ENCODE peak calls at places on chromosomes 3 and 15, in ten cellular contexts. A, G, K, T, X, Q, C, W, N and U are unnamed samples.
A peak's percentile ranks its signal among the peaks of the same experiment; 100 is the strongest.

GRCh38 chr15:38304486-38304885 is 51.9 kb downstream of the SPRED1 start:
- DNase-seq in C (no peak), N (no peak), X (no peak), T (no peak), W (no peak), Q (no peak), G (peak; percentile 46), K (no peak), A (no peak), U (no peak)

GRCh38 chr3:115692887-115693524 is 69.7 kb downstream of the GAP43 start:
- DNase-seq in G (peak; percentile 62), X (peak; percentile 78), K (peak; percentile 92), T (peak; percentile 83), A (peak; percentile 68), N (peak; percentile 62), W (peak; percentile 77), C (peak; percentile 40), Q (peak; percentile 57), U (peak; percentile 88)

GRCh38 chr3:48345946-48346572 is 12.6 kb upstream of the SPINK8 start:
- DNase-seq in K (no peak), C (no peak), W (no peak), N (no peak), A (no peak), X (no peak), G (no peak), Q (no peak), T (no peak), U (no peak)

GRCh38 chr15:66765478-66766281 is 63.6 kb downstream of the SMAD6 start:
- DNase-seq in Q (peak; percentile 58), A (peak; percentile 81), X (peak; percentile 42), C (no peak), T (no peak), W (peak; percentile 46), K (no peak), G (peak; percentile 67), N (peak; percentile 72), U (no peak)

GRCh38 chr15:78804391-78804792 is 6.9 kb downstream of the ADAMTS7 start:
- DNase-seq in C (no peak), W (no peak), X (no peak), A (no peak), T (no peak), K (no peak), Q (no peak), G (no peak), N (no peak), U (no peak)

GRCh38 chr3:70120360-70120966 is 120.9 kb downstream of the SAMMSON start:
- DNase-seq in N (peak; percentile 66), Q (peak; percentile 54), T (peak; percentile 76), G (peak; percentile 41), C (no peak), W (peak; percentile 60), X (peak; percentile 72), A (peak; percentile 27), K (peak; percentile 87), U (peak; percentile 43)

GRCh38 chr3:156395961-156396700 is 158.8 kb downstream of the SSR3 start:
- DNase-seq in Q (no peak), N (no peak), C (no peak), A (no peak), T (no peak), W (no peak), X (no peak), K (no peak), G (peak; percentile 41), U (no peak)

GRCh38 chr15:48653216-48653615 is 7.7 kb upstream of the FBN1 start:
- DNase-seq in K (no peak), Q (no peak), N (no peak), T (no peak), C (no peak), G (no peak), X (no peak), A (no peak), W (no peak), U (no peak)

GRCh38 chr3:9715764-9716437 is 12.3 kb downstream of the CPNE9 start:
- DNase-seq in T (no peak), N (peak; percentile 74), W (peak; percentile 94), Q (peak; percentile 65), G (peak; percentile 83), X (peak; percentile 93), A (peak; percentile 81), K (peak; percentile 93), C (peak; percentile 67), U (no peak)

GRCh38 chr3:150238995-150239612 is 169.0 kb upstream of the TSC22D2 start:
- DNase-seq in T (no peak), C (no peak), K (no peak), W (no peak), X (no peak), Q (no peak), A (peak; percentile 56), G (no peak), N (no peak), U (no peak)
- TF ChIP-seq CTCF in T (no peak), C (peak; percentile 68), K (no peak), W (peak; percentile 32), X (peak; percentile 22), Q (no peak), A (peak; percentile 87), G (no peak), N (no peak), U (peak; percentile 58)

GRCh38 chr3:105553851-105554250 is 187.1 kb downstream of the ALCAM start:
- DNase-seq in X (peak; percentile 7), Q (no peak), A (no peak), K (no peak), G (peak; percentile 49), W (no peak), C (no peak), T (no peak), N (no peak), U (no peak)
- TF ChIP-seq CTCF in X (no peak), Q (no peak), A (no peak), K (no peak), G (no peak), W (no peak), C (no peak), T (no peak), N (no peak), U (no peak)

GRCh38 chr15:63915209-63915887 is 81.6 kb upstream of the HERC1 start:
- DNase-seq in K (no peak), Q (no peak), N (no peak), T (no peak), X (no peak), G (peak; percentile 11), W (no peak), A (no peak), C (no peak), U (no peak)

GRCh38 chr15:63918317-63918672 is 84.5 kb upstream of the HERC1 start:
- DNase-seq in X (no peak), G (no peak), A (no peak), Q (no peak), K (no peak), T (no peak), C (no peak), N (no peak), W (no peak), U (no peak)

GRCh38 chr15:63913786-63914185 is 80.0 kb upstream of the HERC1 start:
- DNase-seq in N (no peak), G (no peak), A (no peak), W (no peak), C (no peak), Q (no peak), K (no peak), T (no peak), X (no peak), U (no peak)

GRCh38 chr15:63917588-63918316 is 84.0 kb upstream of the HERC1 start:
- DNase-seq in W (no peak), K (no peak), Q (no peak), T (no peak), G (no peak), N (no peak), X (no peak), C (no peak), A (no peak), U (no peak)

GRCh38 chr15:63915888-63916731 is 82.4 kb upstream of the HERC1 start:
- DNase-seq in X (peak; percentile 55), N (no peak), Q (no peak), C (no peak), T (peak; percentile 45), K (no peak), A (no peak), W (peak; percentile 52), G (peak; percentile 51), U (no peak)
- TF ChIP-seq CTCF in X (peak; percentile 63), N (peak; percentile 25), Q (no peak), C (no peak), T (peak; percentile 66), K (no peak), A (peak; percentile 2), W (peak; percentile 41), G (peak; percentile 61), U (peak; percentile 48)

DNA sequence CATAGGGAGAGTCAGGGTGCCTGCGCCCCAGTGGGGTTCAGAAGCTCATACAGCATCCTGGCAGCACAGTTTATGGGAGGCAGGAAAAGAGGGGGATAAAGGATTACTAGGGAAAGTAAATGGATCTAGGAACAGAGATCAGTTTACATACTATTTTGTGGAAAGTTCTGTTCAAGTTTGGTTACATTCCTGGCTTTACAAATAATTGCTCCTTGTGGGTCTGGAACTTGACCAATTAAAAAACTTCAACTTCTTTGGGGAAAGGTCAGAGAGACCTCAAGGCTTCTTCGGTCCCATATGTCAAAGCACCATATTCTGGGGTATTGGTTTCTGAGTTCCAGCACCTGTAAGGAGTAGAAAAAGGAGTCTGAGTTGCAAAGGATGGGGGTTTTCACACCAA is 64.1 kb downstream of the ZDHHC19 start:
- DNase-seq in N (no peak), T (no peak), K (no peak), C (no peak), A (no peak), W (no peak), X (no peak), Q (no peak), G (no peak), U (no peak)
- TF ChIP-seq CTCF in N (no peak), T (no peak), K (no peak), C (no peak), A (no peak), W (no peak), X (no peak), Q (no peak), G (no peak), U (no peak)

DNA sequence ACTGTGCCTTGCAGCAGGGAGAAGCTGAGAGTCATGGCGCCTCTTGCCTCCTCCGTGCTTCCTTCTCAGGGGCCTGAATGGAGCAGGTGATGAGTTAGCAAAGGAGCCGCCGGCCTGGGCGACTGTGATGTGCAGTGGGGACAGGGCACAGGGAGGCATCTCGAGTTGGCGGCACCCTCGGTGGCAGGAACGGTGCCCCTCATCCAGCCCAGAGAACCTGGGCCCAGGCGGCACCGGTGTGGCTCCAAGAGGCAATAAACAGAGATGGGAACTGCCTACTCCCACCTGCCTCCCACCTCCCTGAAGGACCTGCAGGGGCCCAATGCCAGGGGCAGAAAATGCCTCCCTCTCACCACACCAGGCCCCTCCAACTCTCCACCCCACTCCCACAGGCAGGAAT is 6.2 kb downstream of the SLC41A3 start:
- DNase-seq in K (peak; percentile 70), N (no peak), W (no peak), T (no peak), X (no peak), Q (no peak), G (no peak), C (no peak), A (no peak), U (no peak)
- TF ChIP-seq CTCF in K (no peak), N (no peak), W (no peak), T (no peak), X (no peak), Q (no peak), G (no peak), C (no peak), A (no peak), U (no peak)

DNA sequence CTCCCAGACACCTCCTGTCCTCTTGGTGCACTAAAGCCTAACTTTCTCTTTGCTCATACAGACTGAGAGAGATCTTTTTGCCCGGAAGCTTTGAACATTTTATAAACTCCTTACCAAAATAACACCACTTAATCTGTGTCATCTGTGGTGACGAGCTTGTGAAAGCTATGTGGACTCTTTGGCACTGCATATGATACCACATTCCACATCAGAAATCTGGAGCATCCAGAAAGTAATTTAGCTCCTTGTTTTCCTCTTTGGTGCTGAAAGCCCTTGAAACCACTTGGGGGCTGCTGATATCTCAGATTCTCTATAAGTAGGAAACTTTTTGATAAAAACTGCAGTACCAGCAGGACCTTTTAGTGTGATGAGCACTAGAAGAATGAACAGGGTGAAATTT is 128.3 kb downstream of the ALCAM start:
- DNase-seq in G (peak; percentile 83), Q (no peak), C (no peak), A (no peak), W (peak; percentile 35), T (no peak), K (no peak), X (peak; percentile 43), N (no peak), U (no peak)
- TF ChIP-seq CTCF in G (peak; percentile 35), Q (no peak), C (no peak), A (no peak), W (no peak), T (no peak), K (no peak), X (no peak), N (no peak), U (no peak)